ENCODE peak calls at places on chromosomes 16 and 17, in six cellular contexts. One of them, this sample, is unnamed.

GRCh38 chr17:47280072-47280811 is 26.6 kb downstream of the ITGB3 start:
- DNase-seq in stimulated activated naive B cell treated with anti-CD40 and anti-IgM and Interleukin-4, amounts not matched to agents 10 μg/mL and 1 μg/mL and 100 μg/mL, for 72 hours: no peak
- DNase-seq in GM12891: no peak
- DNase-seq in heart right ventricle: no peak
- DNase-seq in neuronal stem cell: no peak
- DNase-seq in SW 1271: no peak
- DNase-seq in this sample: no peak

GRCh38 chr16:35188288-35189155 is 1729.1 kb downstream of the TP53TG3F start:
- DNase-seq in neuronal stem cell: no peak
- DNase-seq in stimulated activated naive B cell treated with anti-CD40 and anti-IgM and Interleukin-4, amounts not matched to agents 10 μg/mL and 1 μg/mL and 100 μg/mL, for 72 hours: no peak
- DNase-seq in heart right ventricle: no peak
- DNase-seq in GM12891: no peak
- DNase-seq in SW 1271: no peak
- DNase-seq in this sample: no peak

GRCh38 chr16:65749566-65749965 is 616.9 kb upstream of the CDH5 start:
- DNase-seq in heart right ventricle: no peak
- DNase-seq in stimulated activated naive B cell treated with anti-CD40 and anti-IgM and Interleukin-4, amounts not matched to agents 10 μg/mL and 1 μg/mL and 100 μg/mL, for 72 hours: no peak
- DNase-seq in neuronal stem cell: no peak
- DNase-seq in SW 1271: no peak
- DNase-seq in GM12891: no peak
- DNase-seq in this sample: no peak

GRCh38 chr17:2594657-2595085 is 1.2 kb downstream of the PAFAH1B1 start:
- DNase-seq in heart right ventricle: no peak
- DNase-seq in stimulated activated naive B cell treated with anti-CD40 and anti-IgM and Interleukin-4, amounts not matched to agents 10 μg/mL and 1 μg/mL and 100 μg/mL, for 72 hours: no peak
- DNase-seq in neuronal stem cell: peak; percentile 9
- DNase-seq in GM12891: no peak
- DNase-seq in SW 1271: no peak
- DNase-seq in this sample: no peak

GRCh38 chr16:51355871-51356270 is 204.8 kb upstream of the SALL1 start:
- DNase-seq in heart right ventricle: no peak
- DNase-seq in neuronal stem cell: no peak
- DNase-seq in GM12891: no peak
- DNase-seq in stimulated activated naive B cell treated with anti-CD40 and anti-IgM and Interleukin-4, amounts not matched to agents 10 μg/mL and 1 μg/mL and 100 μg/mL, for 72 hours: no peak
- DNase-seq in SW 1271: no peak
- DNase-seq in this sample: no peak

GRCh38 chr16:68936729-68937631 is 93.6 kb downstream of the TANGO6 start:
- DNase-seq in heart right ventricle: no peak
- DNase-seq in SW 1271: no peak
- DNase-seq in neuronal stem cell: no peak
- DNase-seq in stimulated activated naive B cell treated with anti-CD40 and anti-IgM and Interleukin-4, amounts not matched to agents 10 μg/mL and 1 μg/mL and 100 μg/mL, for 72 hours: no peak
- DNase-seq in GM12891: no peak
- DNase-seq in this sample: no peak

GRCh38 chr16:31077592-31078199 is 3.5 kb downstream of the ZNF646 start:
- DNase-seq in neuronal stem cell: no peak
- DNase-seq in SW 1271: no peak
- DNase-seq in heart right ventricle: no peak
- DNase-seq in stimulated activated naive B cell treated with anti-CD40 and anti-IgM and Interleukin-4, amounts not matched to agents 10 μg/mL and 1 μg/mL and 100 μg/mL, for 72 hours: no peak
- DNase-seq in GM12891: no peak
- DNase-seq in this sample: no peak

GRCh38 chr17:4588862-4589625 is 4.7 kb downstream of the SMTNL2 start:
- DNase-seq in SW 1271: no peak
- DNase-seq in neuronal stem cell: no peak
- DNase-seq in GM12891: no peak
- DNase-seq in heart right ventricle: no peak
- DNase-seq in stimulated activated naive B cell treated with anti-CD40 and anti-IgM and Interleukin-4, amounts not matched to agents 10 μg/mL and 1 μg/mL and 100 μg/mL, for 72 hours: no peak
- DNase-seq in this sample: no peak

GRCh38 chr17:18322522-18322921 is 7.4 kb downstream of the SMCR8 start:
- DNase-seq in neuronal stem cell: no peak
- DNase-seq in stimulated activated naive B cell treated with anti-CD40 and anti-IgM and Interleukin-4, amounts not matched to agents 10 μg/mL and 1 μg/mL and 100 μg/mL, for 72 hours: no peak
- DNase-seq in GM12891: no peak
- DNase-seq in SW 1271: no peak
- DNase-seq in heart right ventricle: no peak
- DNase-seq in this sample: no peak

GRCh38 chr16:81860867-81861266 is 81.8 kb downstream of the PLCG2 start:
- DNase-seq in stimulated activated naive B cell treated with anti-CD40 and anti-IgM and Interleukin-4, amounts not matched to agents 10 μg/mL and 1 μg/mL and 100 μg/mL, for 72 hours: no peak
- DNase-seq in neuronal stem cell: no peak
- DNase-seq in SW 1271: no peak
- DNase-seq in heart right ventricle: no peak
- DNase-seq in GM12891: no peak
- DNase-seq in this sample: no peak

GRCh38 chr16:72769876-72770275 is 278.1 kb downstream of the ZFHX3 start:
- DNase-seq in heart right ventricle: no peak
- DNase-seq in SW 1271: no peak
- DNase-seq in stimulated activated naive B cell treated with anti-CD40 and anti-IgM and Interleukin-4, amounts not matched to agents 10 μg/mL and 1 μg/mL and 100 μg/mL, for 72 hours: no peak
- DNase-seq in neuronal stem cell: no peak
- DNase-seq in GM12891: no peak
- DNase-seq in this sample: no peak

GRCh38 chr16:21590287-21590686 is 9.1 kb upstream of the METTL9 start:
- DNase-seq in SW 1271: no peak
- DNase-seq in heart right ventricle: no peak
- DNase-seq in stimulated activated naive B cell treated with anti-CD40 and anti-IgM and Interleukin-4, amounts not matched to agents 10 μg/mL and 1 μg/mL and 100 μg/mL, for 72 hours: no peak
- DNase-seq in GM12891: no peak
- DNase-seq in neuronal stem cell: no peak
- DNase-seq in this sample: no peak

GRCh38 chr17:12928736-12929135 is 89.1 kb downstream of the ELAC2 start:
- DNase-seq in neuronal stem cell: no peak
- DNase-seq in SW 1271: no peak
- DNase-seq in heart right ventricle: no peak
- DNase-seq in stimulated activated naive B cell treated with anti-CD40 and anti-IgM and Interleukin-4, amounts not matched to agents 10 μg/mL and 1 μg/mL and 100 μg/mL, for 72 hours: no peak
- DNase-seq in GM12891: no peak
- DNase-seq in this sample: no peak

GRCh38 chr17:73165616-73166404 is 1.0 kb downstream of the SSTR2 start:
- DNase-seq in GM12891: no peak
- DNase-seq in stimulated activated naive B cell treated with anti-CD40 and anti-IgM and Interleukin-4, amounts not matched to agents 10 μg/mL and 1 μg/mL and 100 μg/mL, for 72 hours: no peak
- DNase-seq in SW 1271: no peak
- DNase-seq in heart right ventricle: no peak
- DNase-seq in neuronal stem cell: peak; percentile 17
- DNase-seq in this sample: no peak

GRCh38 chr16:66569827-66570405 is 3.7 kb downstream of the CMTM1 start:
- DNase-seq in stimulated activated naive B cell treated with anti-CD40 and anti-IgM and Interleukin-4, amounts not matched to agents 10 μg/mL and 1 μg/mL and 100 μg/mL, for 72 hours: no peak
- DNase-seq in SW 1271: no peak
- DNase-seq in neuronal stem cell: no peak
- DNase-seq in GM12891: no peak
- DNase-seq in heart right ventricle: no peak
- DNase-seq in this sample: no peak

GRCh38 chr17:2898255-2898926 is 102.2 kb downstream of the RAP1GAP2 start:
- DNase-seq in GM12891: no peak
- DNase-seq in heart right ventricle: no peak
- DNase-seq in neuronal stem cell: no peak
- DNase-seq in SW 1271: no peak
- DNase-seq in stimulated activated naive B cell treated with anti-CD40 and anti-IgM and Interleukin-4, amounts not matched to agents 10 μg/mL and 1 μg/mL and 100 μg/mL, for 72 hours: no peak
- DNase-seq in this sample: no peak

GRCh38 chr17:39527220-39527813 is 66.0 kb downstream of the CDK12 start:
- DNase-seq in stimulated activated naive B cell treated with anti-CD40 and anti-IgM and Interleukin-4, amounts not matched to agents 10 μg/mL and 1 μg/mL and 100 μg/mL, for 72 hours: no peak
- DNase-seq in SW 1271: no peak
- DNase-seq in heart right ventricle: no peak
- DNase-seq in GM12891: no peak
- DNase-seq in neuronal stem cell: no peak
- DNase-seq in this sample: no peak

GRCh38 chr16:64391009-64391663 is 730.7 kb downstream of the CDH11 start:
- DNase-seq in stimulated activated naive B cell treated with anti-CD40 and anti-IgM and Interleukin-4, amounts not matched to agents 10 μg/mL and 1 μg/mL and 100 μg/mL, for 72 hours: no peak
- DNase-seq in GM12891: no peak
- DNase-seq in heart right ventricle: no peak
- DNase-seq in SW 1271: no peak
- DNase-seq in neuronal stem cell: no peak
- DNase-seq in this sample: no peak

GRCh38 chr16:47342055-47342454 is 118.8 kb downstream of the ITFG1 start:
- DNase-seq in SW 1271: no peak
- DNase-seq in neuronal stem cell: no peak
- DNase-seq in GM12891: no peak
- DNase-seq in stimulated activated naive B cell treated with anti-CD40 and anti-IgM and Interleukin-4, amounts not matched to agents 10 μg/mL and 1 μg/mL and 100 μg/mL, for 72 hours: no peak
- DNase-seq in heart right ventricle: no peak
- DNase-seq in this sample: no peak

GRCh38 chr17:2337811-2338657 is 733 bp downstream of the SGSM2 start:
- DNase-seq in GM12891: peak; percentile 64
- DNase-seq in heart right ventricle: peak; percentile 70
- DNase-seq in stimulated activated naive B cell treated with anti-CD40 and anti-IgM and Interleukin-4, amounts not matched to agents 10 μg/mL and 1 μg/mL and 100 μg/mL, for 72 hours: peak; percentile 35
- DNase-seq in neuronal stem cell: peak; percentile 42
- DNase-seq in SW 1271: no peak
- DNase-seq in this sample: no peak

GRCh38 chr17:57597531-57598453 is 147.3 kb downstream of the CCDC182 start:
- DNase-seq in heart right ventricle: peak; percentile 57
- DNase-seq in SW 1271: peak; percentile 35
- DNase-seq in neuronal stem cell: peak; percentile 69
- DNase-seq in GM12891: no peak
- DNase-seq in stimulated activated naive B cell treated with anti-CD40 and anti-IgM and Interleukin-4, amounts not matched to agents 10 μg/mL and 1 μg/mL and 100 μg/mL, for 72 hours: no peak
- DNase-seq in this sample: no peak

GRCh38 chr16:15898654-15899053 is 10.3 kb upstream of the CEP20 start:
- DNase-seq in GM12891: no peak
- DNase-seq in stimulated activated naive B cell treated with anti-CD40 and anti-IgM and Interleukin-4, amounts not matched to agents 10 μg/mL and 1 μg/mL and 100 μg/mL, for 72 hours: no peak
- DNase-seq in SW 1271: no peak
- DNase-seq in neuronal stem cell: no peak
- DNase-seq in heart right ventricle: no peak
- DNase-seq in this sample: no peak

GRCh38 chr17:50328926-50329325 is 17.0 kb upstream of the XYLT2 start:
- DNase-seq in heart right ventricle: no peak
- DNase-seq in SW 1271: no peak
- DNase-seq in GM12891: no peak
- DNase-seq in stimulated activated naive B cell treated with anti-CD40 and anti-IgM and Interleukin-4, amounts not matched to agents 10 μg/mL and 1 μg/mL and 100 μg/mL, for 72 hours: no peak
- DNase-seq in neuronal stem cell: no peak
- DNase-seq in this sample: no peak

GRCh38 chr17:79760197-79760906 is 17.6 kb upstream of the CBX2 start:
- DNase-seq in heart right ventricle: no peak
- DNase-seq in SW 1271: no peak
- DNase-seq in GM12891: no peak
- DNase-seq in neuronal stem cell: no peak
- DNase-seq in stimulated activated naive B cell treated with anti-CD40 and anti-IgM and Interleukin-4, amounts not matched to agents 10 μg/mL and 1 μg/mL and 100 μg/mL, for 72 hours: no peak
- DNase-seq in this sample: no peak

GRCh38 chr17:47993964-47994363 is 23.1 kb downstream of the CDK5RAP3 start:
- DNase-seq in GM12891: no peak
- DNase-seq in neuronal stem cell: no peak
- DNase-seq in stimulated activated naive B cell treated with anti-CD40 and anti-IgM and Interleukin-4, amounts not matched to agents 10 μg/mL and 1 μg/mL and 100 μg/mL, for 72 hours: no peak
- DNase-seq in heart right ventricle: no peak
- DNase-seq in SW 1271: no peak
- DNase-seq in this sample: no peak

GRCh38 chr17:62062313-62062712 is 2.8 kb downstream of the MED13 start:
- DNase-seq in GM12891: no peak
- DNase-seq in neuronal stem cell: no peak
- DNase-seq in SW 1271: no peak
- DNase-seq in heart right ventricle: no peak
- DNase-seq in stimulated activated naive B cell treated with anti-CD40 and anti-IgM and Interleukin-4, amounts not matched to agents 10 μg/mL and 1 μg/mL and 100 μg/mL, for 72 hours: no peak
- DNase-seq in this sample: no peak

GRCh38 chr17:3697157-3697515 is 1.2 kb upstream of the P2RX5 start:
- DNase-seq in SW 1271: no peak
- DNase-seq in heart right ventricle: no peak
- DNase-seq in stimulated activated naive B cell treated with anti-CD40 and anti-IgM and Interleukin-4, amounts not matched to agents 10 μg/mL and 1 μg/mL and 100 μg/mL, for 72 hours: no peak
- DNase-seq in neuronal stem cell: no peak
- DNase-seq in GM12891: no peak
- DNase-seq in this sample: no peak

GRCh38 chr16:48076455-48077012 is 79.3 kb downstream of the ABCC12 start:
- DNase-seq in GM12891: no peak
- DNase-seq in SW 1271: no peak
- DNase-seq in heart right ventricle: no peak
- DNase-seq in neuronal stem cell: no peak
- DNase-seq in stimulated activated naive B cell treated with anti-CD40 and anti-IgM and Interleukin-4, amounts not matched to agents 10 μg/mL and 1 μg/mL and 100 μg/mL, for 72 hours: no peak
- DNase-seq in this sample: no peak